ENCODE peak calls at places on chromosomes 16 and 17, in ten cellular contexts. P, F, K, S, M, T, O, A, D and B are unnamed samples.

GRCh38 chr17:17675925-17676534 is 5.2 kb upstream of the RAI1 start:
- DNase-seq in P (no peak), F (no peak), K (no peak), S (peak; percentile 73), M (no peak), T (no peak), O (peak; percentile 42), A (peak; percentile 97), D (peak; percentile 46), B (peak; percentile 64)

GRCh38 chr17:28369684-28370034 is 448 bp downstream of the VTN start:
- DNase-seq in P (no peak), F (no peak), K (no peak), S (no peak), M (no peak), T (no peak), O (no peak), A (no peak), D (no peak), B (no peak)

GRCh38 chr16:89197033-89197632 is 3.2 kb downstream of the SLC22A31 start:
- DNase-seq in P (no peak), F (no peak), K (no peak), S (peak; percentile 52), M (no peak), T (no peak), O (no peak), A (no peak), D (no peak), B (no peak)

GRCh38 chr17:19321481-19322128 is 40.9 kb downstream of the B9D1 start:
- DNase-seq in P (no peak), F (no peak), K (no peak), S (peak; percentile 70), M (no peak), T (no peak), O (no peak), A (no peak), D (no peak), B (no peak)

GRCh38 chr16:11498683-11499082 is 88.0 kb downstream of the LITAF start:
- DNase-seq in P (no peak), F (no peak), K (no peak), S (no peak), M (peak; percentile 4), T (no peak), O (no peak), A (no peak), D (no peak), B (no peak)

GRCh38 chr16:71258371-71258770 is 27.8 kb upstream of the HYDIN start:
- DNase-seq in P (no peak), F (no peak), K (no peak), S (no peak), M (no peak), T (no peak), O (no peak), A (no peak), D (no peak), B (no peak)

GRCh38 chr16:66925322-66925840 is at the start of gene RRAD:
- DNase-seq in P (no peak), F (no peak), K (no peak), S (peak; percentile 87), M (no peak), T (no peak), O (peak; percentile 29), A (no peak), D (peak; percentile 25), B (peak; percentile 56)

GRCh38 chr16:58814348-58814801 is 80.3 kb upstream of the GOT2 start:
- DNase-seq in P (no peak), F (peak; percentile 7), K (peak; percentile 34), S (peak; percentile 70), M (no peak), T (peak; percentile 2), O (peak; percentile 63), A (peak; percentile 26), D (peak; percentile 22), B (peak; percentile 57)

GRCh38 chr16:3722508-3722907 is 5.2 kb upstream of the TRAP1 start:
- DNase-seq in P (no peak), F (no peak), K (no peak), S (no peak), M (no peak), T (no peak), O (no peak), A (no peak), D (no peak), B (no peak)

GRCh38 chr17:79515646-79516604 is 94.9 kb downstream of the RBFOX3 start:
- DNase-seq in P (no peak), F (no peak), K (no peak), S (peak; percentile 72), M (no peak), T (no peak), O (no peak), A (no peak), D (no peak), B (no peak)

GRCh38 chr17:3944485-3945388 is 19.5 kb downstream of the ATP2A3 start:
- DNase-seq in P (no peak), F (peak; percentile 47), K (peak; percentile 61), S (peak; percentile 100), M (peak; percentile 33), T (no peak), O (peak; percentile 72), A (peak; percentile 8), D (no peak), B (peak; percentile 80)

GRCh38 chr17:8250101-8250500 is 1.0 kb downstream of the PFAS start:
- DNase-seq in P (no peak), F (no peak), K (no peak), S (no peak), M (no peak), T (no peak), O (no peak), A (no peak), D (no peak), B (peak; percentile 33)

GRCh38 chr17:57858838-57859237 is 9.0 kb upstream of the MRPS23 start:
- DNase-seq in P (no peak), F (no peak), K (no peak), S (no peak), M (no peak), T (no peak), O (no peak), A (no peak), D (no peak), B (peak; percentile 15)

GRCh38 chr16:4059969-4060368 is 56.3 kb downstream of the ADCY9 start:
- DNase-seq in P (no peak), F (no peak), K (no peak), S (no peak), M (no peak), T (no peak), O (peak; percentile 34), A (no peak), D (no peak), B (no peak)

GRCh38 chr17:48025904-48026502 is 11.6 kb downstream of the COPZ2 start:
- DNase-seq in P (no peak), F (no peak), K (no peak), S (no peak), M (no peak), T (no peak), O (peak; percentile 29), A (peak; percentile 52), D (no peak), B (peak; percentile 77)

GRCh38 chr16:1188781-1189189 is 35.9 kb downstream of the CACNA1H start:
- DNase-seq in P (no peak), F (peak; percentile 31), K (peak; percentile 53), S (no peak), M (no peak), T (no peak), O (peak; percentile 69), A (no peak), D (no peak), B (peak; percentile 18)

GRCh38 chr16:69741519-69741918 is 13.2 kb downstream of the NOB1 start:
- DNase-seq in P (no peak), F (no peak), K (no peak), S (no peak), M (no peak), T (no peak), O (no peak), A (peak; percentile 49), D (peak; percentile 23), B (peak; percentile 43)

GRCh38 chr17:34706029-34706428 is 126.6 kb downstream of the TMEM132E start:
- DNase-seq in P (no peak), F (no peak), K (peak; percentile 33), S (no peak), M (no peak), T (no peak), O (peak; percentile 41), A (no peak), D (no peak), B (peak; percentile 24)